ENCODE peak calls at places on chromosome 19, in eight cellular contexts. D, Z, Y, E, X, G, V and L are unnamed samples.

GRCh38 chr19:31255174-31255862 is 93.9 kb downstream of the TSHZ3 start:
- DNase-seq in D (no peak), Z (no peak), Y (no peak), E (no peak), X (no peak), G (no peak), V (no peak), L (no peak)

GRCh38 chr19:43739419-43739818 is 15.3 kb downstream of the SMG9 start:
- DNase-seq in D (no peak), Z (no peak), Y (no peak), E (no peak), X (no peak), G (no peak), V (no peak), L (no peak)

GRCh38 chr19:18951721-18952281 is 10.8 kb upstream of the HOMER3 start:
- DNase-seq in D (no peak), Z (no peak), Y (peak), E (no peak), X (no peak), G (no peak), V (no peak), L (no peak)

GRCh38 chr19:13132471-13133166 is 14.6 kb downstream of the NACC1 start:
- DNase-seq in D (no peak), Z (no peak), Y (no peak), E (peak), X (no peak), G (no peak), V (peak), L (no peak)

GRCh38 chr19:35890113-35890650 is 10.2 kb downstream of the NFKBID start:
- DNase-seq in D (no peak), Z (no peak), Y (no peak), E (no peak), X (no peak), G (no peak), V (no peak), L (no peak)

GRCh38 chr19:11673608-11674041 is 65.1 kb downstream of the ZNF823 start:
- DNase-seq in D (peak), Z (peak), Y (no peak), E (peak), X (no peak), G (peak), V (peak), L (no peak)

GRCh38 chr19:50266896-50267295 is 62.3 kb downstream of the KCNC3 start:
- DNase-seq in D (no peak), Z (no peak), Y (no peak), E (no peak), X (no peak), G (no peak), V (no peak), L (no peak)

GRCh38 chr19:6752257-6753177 is 13.0 kb downstream of the TRIP10 start:
- DNase-seq in D (no peak), Z (no peak), Y (no peak), E (no peak), X (no peak), G (no peak), V (no peak), L (no peak)

GRCh38 chr19:16094360-16095070 is 17.2 kb upstream of the RAB8A start:
- DNase-seq in D (no peak), Z (no peak), Y (no peak), E (peak), X (no peak), G (no peak), V (no peak), L (no peak)

GRCh38 chr19:48033604-48034003 is 10.3 kb downstream of the CABP5 start:
- DNase-seq in D (no peak), Z (no peak), Y (no peak), E (no peak), X (no peak), G (no peak), V (no peak), L (no peak)

GRCh38 chr19:47729799-47730520 is 15.4 kb upstream of the NOP53 start:
- DNase-seq in D (peak), Z (peak), Y (no peak), E (no peak), X (peak), G (peak), V (no peak), L (no peak)

GRCh38 chr19:44752816-44753618 is 4.5 kb downstream of the BCL3 start:
- DNase-seq in D (peak), Z (peak), Y (peak), E (peak), X (peak), G (peak), V (peak), L (peak)

GRCh38 chr19:18099623-18099995 is 2.0 kb downstream of the MAST3 start:
- DNase-seq in D (no peak), Z (no peak), Y (no peak), E (no peak), X (no peak), G (no peak), V (no peak), L (no peak)

GRCh38 chr19:10828981-10829821 is 6.8 kb downstream of the TMED1 start:
- DNase-seq in D (no peak), Z (no peak), Y (no peak), E (no peak), X (no peak), G (no peak), V (no peak), L (no peak)

GRCh38 chr19:57210381-57210780 is 19.1 kb downstream of the ZNF264 start:
- DNase-seq in D (no peak), Z (no peak), Y (no peak), E (no peak), X (no peak), G (no peak), V (no peak), L (no peak)

GRCh38 chr19:44813331-44814131 is 4.6 kb downstream of the BCAM start:
- DNase-seq in D (no peak), Z (no peak), Y (no peak), E (no peak), X (no peak), G (no peak), V (no peak), L (no peak)

GRCh38 chr19:33295621-33296472 is 6.5 kb downstream of the CEBPA start:
- DNase-seq in D (no peak), Z (no peak), Y (no peak), E (no peak), X (no peak), G (peak), V (no peak), L (no peak)

GRCh38 chr19:3683405-3683865 is 16.8 kb downstream of the PIP5K1C start:
- DNase-seq in D (peak), Z (no peak), Y (no peak), E (peak), X (no peak), G (no peak), V (peak), L (no peak)

GRCh38 chr19:5059191-5059579 is 90.3 kb downstream of the KDM4B start:
- DNase-seq in D (no peak), Z (no peak), Y (no peak), E (no peak), X (no peak), G (no peak), V (no peak), L (no peak)

GRCh38 chr19:47005873-47006272 is 13.8 kb upstream of the NPAS1 start:
- DNase-seq in D (no peak), Z (no peak), Y (no peak), E (no peak), X (no peak), G (no peak), V (no peak), L (no peak)

GRCh38 chr19:17365361-17365760 is 11.8 kb downstream of the PLVAP start:
- DNase-seq in D (no peak), Z (no peak), Y (no peak), E (no peak), X (no peak), G (no peak), V (no peak), L (no peak)

GRCh38 chr19:18379803-18380747 is 5.9 kb upstream of the GDF15 start:
- DNase-seq in D (peak), Z (peak), Y (peak), E (peak), X (peak), G (peak), V (peak), L (no peak)

GRCh38 chr19:35509018-35509652 is 4.3 kb downstream of the DMKN start:
- DNase-seq in D (no peak), Z (peak), Y (no peak), E (peak), X (no peak), G (no peak), V (no peak), L (no peak)

GRCh38 chr19:34178276-34178614 is 5.9 kb downstream of the LSM14A start:
- DNase-seq in D (no peak), Z (no peak), Y (no peak), E (no peak), X (no peak), G (no peak), V (no peak), L (no peak)

GRCh38 chr19:15702590-15702930 is 25.3 kb upstream of the OR10H2 start:
- DNase-seq in D (peak), Z (peak), Y (no peak), E (peak), X (peak), G (peak), V (no peak), L (no peak)

GRCh38 chr19:35295453-35295791 is 3.5 kb downstream of the MAG start:
- DNase-seq in D (no peak), Z (no peak), Y (no peak), E (no peak), X (no peak), G (no peak), V (no peak), L (no peak)

GRCh38 chr19:18972301-18972831 is 31.3 kb upstream of the HOMER3 start:
- DNase-seq in D (no peak), Z (no peak), Y (no peak), E (peak), X (no peak), G (no peak), V (no peak), L (peak)

GRCh38 chr19:38655148-38655824 is 7.8 kb downstream of the ACTN4 start:
- DNase-seq in D (no peak), Z (no peak), Y (no peak), E (no peak), X (no peak), G (no peak), V (no peak), L (no peak)

GRCh38 chr19:5125797-5126497 is 157.0 kb downstream of the KDM4B start:
- DNase-seq in D (no peak), Z (no peak), Y (no peak), E (peak), X (no peak), G (no peak), V (no peak), L (no peak)

GRCh38 chr19:23440791-23441190 is 45.5 kb upstream of the ZNF91 start:
- DNase-seq in D (no peak), Z (no peak), Y (no peak), E (no peak), X (no peak), G (no peak), V (no peak), L (no peak)

GRCh38 chr19:47274891-47275865 is 493 bp downstream of the INAFM1 start:
- DNase-seq in D (peak), Z (peak), Y (no peak), E (peak), X (no peak), G (peak), V (no peak), L (no peak)

GRCh38 chr19:56351208-56351607 is 36.6 kb upstream of the ZSCAN5A start:
- DNase-seq in D (no peak), Z (no peak), Y (no peak), E (no peak), X (no peak), G (no peak), V (no peak), L (no peak)

GRCh38 chr19:34269968-34270621 is 15.7 kb downstream of the GARRE1 start:
- DNase-seq in D (peak), Z (peak), Y (peak), E (peak), X (no peak), G (peak), V (peak), L (peak)

GRCh38 chr19:58569191-58569942 is 3.8 kb downstream of the MZF1 start:
- DNase-seq in D (no peak), Z (peak), Y (no peak), E (no peak), X (peak), G (peak), V (no peak), L (no peak)

GRCh38 chr19:4639531-4640246 is 373 bp downstream of the TNFAIP8L1 start:
- DNase-seq in D (peak), Z (peak), Y (no peak), E (no peak), X (no peak), G (peak), V (no peak), L (no peak)

GRCh38 chr19:34733266-34733825 is 697 bp upstream of the ZNF181 start:
- DNase-seq in D (peak), Z (peak), Y (no peak), E (no peak), X (peak), G (no peak), V (no peak), L (no peak)

GRCh38 chr19:17323973-17324327 is 10.7 kb downstream of the ANO8 start:
- DNase-seq in D (no peak), Z (no peak), Y (no peak), E (no peak), X (no peak), G (no peak), V (no peak), L (no peak)

GRCh38 chr19:35403116-35403760 is 32.4 kb downstream of the GPR42 start:
- DNase-seq in D (no peak), Z (no peak), Y (no peak), E (no peak), X (no peak), G (no peak), V (no peak), L (no peak)

GRCh38 chr19:55216461-55217198 is 7.3 kb upstream of the PTPRH start:
- DNase-seq in D (peak), Z (peak), Y (peak), E (peak), X (peak), G (peak), V (peak), L (peak)
- H3K4me3 ChIP-seq in D (peak), Z (peak), Y (peak), E (peak), X (peak), G (no peak), V (peak), L (peak)

GRCh38 chr19:2659856-2660432 is 42.5 kb downstream of the GNG7 start:
- DNase-seq in D (no peak), Z (no peak), Y (no peak), E (no peak), X (no peak), G (no peak), V (no peak), L (no peak)

GRCh38 chr19:2653717-2654584 is 48.5 kb downstream of the GNG7 start:
- DNase-seq in D (no peak), Z (peak), Y (no peak), E (no peak), X (no peak), G (no peak), V (no peak), L (no peak)

GRCh38 chr19:2654585-2654861 is 48.0 kb downstream of the GNG7 start:
- DNase-seq in D (no peak), Z (no peak), Y (no peak), E (no peak), X (no peak), G (no peak), V (no peak), L (no peak)

GRCh38 chr19:2652504-2653099 is 49.9 kb downstream of the GNG7 start:
- DNase-seq in D (no peak), Z (no peak), Y (no peak), E (no peak), X (no peak), G (no peak), V (no peak), L (no peak)

GRCh38 chr19:2656533-2656932 is 46.0 kb downstream of the GNG7 start:
- DNase-seq in D (no peak), Z (no peak), Y (no peak), E (no peak), X (no peak), G (no peak), V (no peak), L (no peak)
- H3K4me3 ChIP-seq in D (no peak), Z (no peak), Y (no peak), E (no peak), X (no peak), G (no peak), V (no peak), L (no peak)

DNA sequence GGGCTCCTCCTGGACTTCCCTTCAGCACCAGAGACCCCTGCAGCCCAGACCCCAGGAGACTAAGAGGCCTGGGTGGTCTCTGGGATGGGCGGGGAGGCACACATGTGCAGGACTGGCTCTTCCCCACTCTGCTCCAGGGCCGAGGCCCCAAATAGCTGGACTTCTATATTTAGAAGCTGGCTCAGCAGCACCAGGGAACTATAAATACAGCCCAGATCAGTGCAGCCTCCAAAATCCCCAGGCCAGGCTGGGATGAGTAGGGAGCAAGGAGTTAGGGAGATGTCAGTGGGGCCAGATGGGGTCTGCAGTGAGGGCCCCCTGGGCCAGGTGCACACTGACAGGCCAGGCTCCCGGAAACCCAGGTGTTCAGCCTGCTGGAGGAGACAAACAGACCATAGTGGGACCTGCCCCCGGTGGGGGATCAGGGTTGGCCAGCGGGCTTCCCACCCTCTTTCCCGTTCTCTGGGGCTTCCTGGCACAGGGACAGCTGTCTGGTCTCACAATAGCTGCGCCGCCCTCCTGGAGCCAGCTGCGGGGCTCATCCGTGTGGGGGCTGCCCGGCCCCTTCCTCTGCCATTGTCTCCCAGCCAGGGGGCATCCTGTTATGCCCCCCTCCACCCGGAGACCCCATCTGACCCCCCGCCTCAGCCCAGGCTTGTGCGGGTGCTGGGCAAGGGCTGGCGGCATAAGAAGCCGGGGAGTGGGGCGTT is 5.5 kb upstream of the ADGRE5 start:
- DNase-seq in D (peak), Z (no peak), Y (no peak), E (no peak), X (no peak), G (peak), V (no peak), L (no peak)
- H3K4me3 ChIP-seq in D (peak), Z (no peak), Y (no peak), E (no peak), X (no peak), G (no peak), V (no peak), L (no peak)

GRCh38 chr19:45878043-45878794 is 7.7 kb downstream of the IRF2BP1 start:
- DNase-seq in D (no peak), Z (peak), Y (no peak), E (no peak), X (no peak), G (no peak), V (no peak), L (no peak)
- H3K4me3 ChIP-seq in D (no peak), Z (no peak), Y (no peak), E (no peak), X (no peak), G (no peak), V (no peak), L (no peak)

GRCh38 chr19:42068756-42069571 is 1.0 kb downstream of the GRIK5 start:
- DNase-seq in D (no peak), Z (no peak), Y (no peak), E (no peak), X (no peak), G (no peak), V (no peak), L (no peak)
- H3K4me3 ChIP-seq in D (peak), Z (peak), Y (no peak), E (no peak), X (peak), G (peak), V (no peak), L (no peak)

GRCh38 chr19:49148784-49149651 is 6.2 kb downstream of the HRC start:
- DNase-seq in D (peak), Z (peak), Y (peak), E (peak), X (peak), G (peak), V (peak), L (peak)
- H3K4me3 ChIP-seq in D (peak), Z (peak), Y (peak), E (peak), X (peak), G (peak), V (peak), L (peak)

DNA sequence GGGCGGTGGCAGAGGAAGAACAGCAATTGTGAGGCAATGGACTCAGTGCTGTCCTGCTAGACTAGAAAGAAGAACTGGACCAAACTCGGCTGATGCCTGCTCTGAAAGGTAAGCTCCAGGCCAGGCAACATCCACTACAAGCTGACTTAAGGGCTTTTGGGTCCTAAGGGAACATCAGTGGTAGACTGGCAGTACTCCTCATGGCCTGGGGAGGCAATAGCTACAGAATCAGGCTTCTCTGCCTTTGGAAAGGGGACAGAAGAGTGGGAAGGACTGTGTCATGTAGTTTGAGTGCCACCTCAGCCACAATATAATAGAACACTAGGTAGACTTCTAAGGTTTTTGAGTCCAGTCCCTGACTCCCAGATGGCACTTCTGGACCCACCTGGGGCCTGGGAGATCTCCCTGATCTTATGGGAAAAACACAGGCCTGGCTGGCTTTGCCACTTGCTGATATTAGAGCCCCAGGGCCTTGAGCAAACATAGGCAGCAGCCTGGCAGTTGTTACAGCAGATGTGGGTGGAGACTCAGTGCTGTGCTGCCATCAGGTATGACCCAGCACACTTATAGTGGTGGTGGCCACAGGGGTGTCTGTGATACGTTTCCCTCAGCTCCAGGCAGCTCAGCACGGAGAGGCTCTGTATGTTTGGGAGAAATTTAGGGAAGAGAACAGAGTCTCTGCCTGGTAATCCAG is 9.2 kb upstream of the CLC start:
- DNase-seq in D (no peak), Z (peak), Y (no peak), E (no peak), X (no peak), G (no peak), V (no peak), L (no peak)
- H3K4me3 ChIP-seq in D (no peak), Z (no peak), Y (no peak), E (no peak), X (no peak), G (no peak), V (no peak), L (no peak)

DNA sequence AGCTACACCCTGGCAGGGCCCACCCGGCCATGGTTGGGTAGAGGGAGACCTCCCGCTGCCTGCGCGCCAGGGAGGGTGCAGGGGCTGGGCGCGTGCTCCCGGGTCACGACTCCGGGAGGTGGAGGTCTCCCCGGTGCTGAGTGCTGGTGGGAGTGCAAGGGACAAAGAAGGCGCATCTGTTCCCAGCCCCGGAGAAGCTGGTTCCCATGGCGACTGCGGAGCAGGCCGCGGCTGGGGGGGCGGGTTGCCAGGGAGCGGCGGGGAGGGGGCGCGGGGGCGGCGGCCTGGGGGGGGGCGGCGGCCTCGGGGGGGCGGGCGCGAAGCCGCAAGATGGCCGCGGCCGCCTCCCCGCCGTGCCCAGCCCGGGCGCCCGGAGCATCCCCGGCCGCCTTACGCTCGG is 1.2 kb downstream of the CBARP start:
- DNase-seq in D (no peak), Z (no peak), Y (no peak), E (no peak), X (no peak), G (no peak), V (no peak), L (no peak)
- H3K4me3 ChIP-seq in D (peak), Z (peak), Y (peak), E (peak), X (peak), G (no peak), V (peak), L (peak)